ENCODE peak calls at places on chromosomes 4 and X, in four cellular contexts. D is SK-N-SH, S is HepG2, A is K562. F is an unnamed sample.

GRCh38 chr4:13793020-13793710 is 165.6 kb upstream of the BOD1L1 start:
- DNase-seq in A (no peak), D (no peak), S (no peak), F (no peak)

GRCh38 chr4:56668267-56668666 is 12.8 kb downstream of the HOPX start:
- DNase-seq in A (no peak), D (no peak), S (no peak), F (peak)

GRCh38 chr4:33386761-33387160 is 2666.6 kb downstream of the PCDH7 start:
- DNase-seq in D (no peak), S (no peak), A (no peak), F (no peak)

GRCh38 chr4:1192091-1192492 is 19.7 kb upstream of the SPON2 start:
- DNase-seq in D (peak), S (no peak), A (no peak), F (peak)

GRCh38 chr4:137812258-137812657 is 280.0 kb upstream of the PCDH18 start:
- DNase-seq in S (peak), A (no peak), D (no peak), F (no peak)

GRCh38 chr4:6410078-6410477 is 62.3 kb downstream of the PPP2R2C start:
- DNase-seq in A (no peak), D (no peak), S (no peak), F (no peak)

GRCh38 chrX:71917621-71918341 is 7.1 kb downstream of the NHSL2 start:
- DNase-seq in A (no peak), D (no peak), S (no peak), F (no peak)

GRCh38 chr4:186190456-186191265 is 706 bp upstream of the CYP4V2 start:
- DNase-seq in D (peak), A (peak), S (no peak), F (no peak)

GRCh38 chrX:10904220-10904619 is 206.9 kb upstream of the HCCS start:
- DNase-seq in S (no peak), D (no peak), A (no peak), F (no peak)

GRCh38 chrX:30313322-30313721 is 4.1 kb upstream of the NR0B1 start:
- DNase-seq in D (no peak), S (peak), A (no peak), F (no peak)
- TF ChIP-seq ELF1 in D (no peak), S (no peak), A (no peak), F (no peak)

GRCh38 chrX:130110379-130111219 is at the start of gene ELF4:
- DNase-seq in A (peak), D (peak), S (no peak), F (no peak)
- TF ChIP-seq ELF1 in A (no peak), D (no peak), S (no peak), F (no peak)

GRCh38 chrX:103953353-103953752 is 9.1 kb upstream of the TMSB15B start:
- DNase-seq in D (no peak), A (no peak), S (no peak), F (no peak)

GRCh38 chrX:103954259-103954658 is 8.2 kb upstream of the TMSB15B start:
- DNase-seq in A (no peak), S (no peak), D (no peak), F (no peak)

GRCh38 chrX:103949506-103949905 is 12.9 kb upstream of the TMSB15B start:
- DNase-seq in S (no peak), D (no peak), A (no peak), F (no peak)
- TF ChIP-seq ELF1 in S (no peak), D (no peak), A (no peak), F (no peak)

GRCh38 chr4:94698187-94698586 is 59.6 kb upstream of the BMPR1B start:
- DNase-seq in A (no peak), D (no peak), S (no peak), F (no peak)

GRCh38 chr4:94701606-94702300 is 56.0 kb upstream of the BMPR1B start:
- DNase-seq in S (no peak), A (no peak), D (no peak), F (no peak)
- TF ChIP-seq ELF1 in S (no peak), A (no peak), D (no peak), F (no peak)

GRCh38 chr4:64705989-64706388 is 296.7 kb upstream of the TECRL start:
- DNase-seq in S (no peak), D (no peak), A (no peak), F (no peak)
- TF ChIP-seq ELF1 in S (no peak), D (no peak), A (no peak), F (no peak)